ENCODE peak calls at places on chromosome 5, in eight cellular contexts. U, C, O, V, Y, G, T and N are unnamed samples.

GRCh38 chr5:154271936-154272514 is 81.5 kb downstream of the GALNT10 start:
- DNase-seq in Y (no peak), C (no peak), G (no peak), O (no peak), T (no peak), U (no peak), V (no peak), N (no peak)

GRCh38 chr5:175609504-175609903 is 48.4 kb upstream of the HRH2 start:
- DNase-seq in U (no peak), C (no peak), V (no peak), Y (no peak), T (no peak), O (no peak), G (no peak), N (no peak)

GRCh38 chr5:172002310-172002709 is 4.1 kb downstream of the FBXW11 start:
- DNase-seq in V (peak; percentile 15), T (peak; percentile 49), Y (peak; percentile 22), C (no peak), O (no peak), G (no peak), U (no peak), N (peak; percentile 36)

GRCh38 chr5:24644757-24645156 is at the start of gene CDH10:
- DNase-seq in V (peak; percentile 54), Y (peak; percentile 25), G (no peak), C (no peak), T (peak; percentile 7), U (no peak), O (no peak), N (peak; percentile 1)

GRCh38 chr5:163569284-163569683 is 63.9 kb downstream of the MAT2B start:
- DNase-seq in T (peak; percentile 12), O (no peak), V (peak; percentile 27), C (no peak), G (no peak), U (no peak), Y (peak; percentile 57), N (peak; percentile 34)

GRCh38 chr5:116097301-116097700 is 12.5 kb downstream of the COMMD10 start:
- DNase-seq in C (no peak), T (peak; percentile 45), O (no peak), G (no peak), Y (peak; percentile 25), U (no peak), V (no peak), N (no peak)

GRCh38 chr5:142720561-142721275 is 34.8 kb upstream of the FGF1 start:
- DNase-seq in Y (no peak), U (no peak), C (peak; percentile 61), T (peak; percentile 99), O (no peak), G (peak; percentile 77), V (no peak), N (no peak)

GRCh38 chr5:122844916-122845252 is 529 bp upstream of the SNX24 start:
- DNase-seq in G (no peak), V (no peak), T (no peak), C (no peak), Y (no peak), O (no peak), U (no peak), N (no peak)

GRCh38 chr5:116084231-116084630 is 594 bp upstream of the COMMD10 start:
- DNase-seq in U (no peak), Y (peak; percentile 30), O (no peak), G (peak; percentile 31), V (peak; percentile 30), C (peak; percentile 33), T (peak; percentile 40), N (peak; percentile 49)

GRCh38 chr5:80656425-80656824 is 1.6 kb upstream of the DHFR start:
- DNase-seq in C (no peak), U (no peak), Y (peak; percentile 29), O (no peak), T (no peak), V (no peak), G (no peak), N (peak; percentile 15)

GRCh38 chr5:163790497-163790896 is 285.1 kb downstream of the MAT2B start:
- DNase-seq in U (no peak), G (no peak), T (peak; percentile 32), Y (no peak), O (no peak), V (peak; percentile 13), C (no peak), N (peak; percentile 43)

GRCh38 chr5:159619826-159620225 is 289.5 kb upstream of the IL12B start:
- DNase-seq in O (no peak), V (no peak), C (no peak), U (no peak), G (no peak), T (no peak), Y (peak; percentile 31), N (no peak)

GRCh38 chr5:163024936-163025335 is 412.5 kb upstream of the CCNG1 start:
- DNase-seq in Y (no peak), O (no peak), C (no peak), U (no peak), G (no peak), V (no peak), T (no peak), N (no peak)

GRCh38 chr5:87195104-87195581 is 72.5 kb upstream of the RASA1 start:
- DNase-seq in G (no peak), U (peak; percentile 43), V (peak; percentile 76), Y (peak; percentile 69), C (no peak), O (no peak), T (peak; percentile 77), N (peak; percentile 82)

GRCh38 chr5:84290161-84290560 is 94.5 kb downstream of the EDIL3 start:
- DNase-seq in Y (peak; percentile 32), U (no peak), O (no peak), G (no peak), T (peak; percentile 24), C (no peak), V (peak; percentile 59), N (peak; percentile 44)

GRCh38 chr5:40428129-40428528 is 251.6 kb upstream of the PTGER4 start:
- DNase-seq in G (no peak), O (no peak), V (peak; percentile 55), U (no peak), Y (peak; percentile 70), C (no peak), T (peak; percentile 85), N (peak; percentile 70)

GRCh38 chr5:116930628-116931027 is 356.0 kb upstream of the SEMA6A start:
- DNase-seq in G (no peak), Y (no peak), T (no peak), V (no peak), O (no peak), U (no peak), C (no peak), N (no peak)

GRCh38 chr5:139426222-139426885 is 13.0 kb downstream of the DNAJC18 start:
- DNase-seq in U (no peak), G (no peak), O (no peak), Y (peak; percentile 85), C (no peak), T (peak; percentile 36), V (no peak), N (peak; percentile 63)

GRCh38 chr5:10633271-10634049 is 69.6 kb downstream of the ANKRD33B start:
- DNase-seq in O (no peak), V (no peak), G (no peak), Y (no peak), T (no peak), U (no peak), C (no peak), N (no peak)

GRCh38 chr5:89417990-89418820 is 535.2 kb upstream of the MEF2C start:
- DNase-seq in G (no peak), O (no peak), C (no peak), T (no peak), U (no peak), Y (no peak), V (peak; percentile 51), N (no peak)
- TF ChIP-seq CTCF in G (no peak), O (no peak), C (no peak), T (no peak), U (no peak), Y (no peak), V (no peak), N (no peak)

DNA sequence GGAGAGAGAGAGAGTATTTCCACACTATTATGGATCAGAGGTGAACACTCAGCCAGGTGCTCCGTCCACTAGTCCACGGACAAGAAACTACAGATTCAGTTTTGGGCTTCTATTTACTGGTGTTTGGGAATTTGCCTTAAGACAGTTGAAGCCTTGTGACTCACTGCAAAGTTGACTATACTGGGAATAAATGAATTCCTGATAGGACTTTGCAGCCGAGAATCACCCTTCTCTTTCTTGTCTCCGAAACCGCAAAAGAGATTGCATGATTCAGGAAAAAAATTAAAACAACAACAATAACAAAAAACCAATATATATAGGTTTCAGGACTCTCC is 701 bp downstream of the TMEM171 start:
- DNase-seq in U (no peak), O (no peak), T (peak; percentile 41), G (no peak), C (no peak), V (no peak), Y (no peak), N (no peak)
- H3K4me3 ChIP-seq in U (peak overlapping the region; percentile 57), O (no peak overlapping the region), T (peak overlapping the region; percentile 49), G (peak overlapping the region; percentile 41), C (peak overlapping the region; percentile 47), V (peak overlapping the region; percentile 69), Y (peak overlapping the region; percentile 80), N (peak overlapping the region; percentile 61)

DNA sequence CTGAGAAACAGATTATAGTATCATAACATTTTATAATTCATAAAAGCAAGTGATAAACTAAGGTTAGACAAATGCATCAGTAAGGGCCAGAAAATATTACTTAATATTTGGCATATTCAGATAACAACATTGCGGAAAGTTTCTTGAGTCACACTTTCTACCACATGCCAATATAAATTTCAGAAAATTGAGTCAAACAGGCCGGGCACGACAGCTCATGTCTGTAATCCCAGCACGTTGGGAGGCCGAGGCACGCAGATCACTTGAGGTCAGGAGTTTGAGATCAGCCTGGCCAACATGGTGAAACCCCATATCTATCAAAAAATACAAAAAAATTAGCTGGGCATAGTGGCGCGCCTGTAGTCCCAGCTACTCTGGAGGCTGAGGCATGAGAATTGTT is 47.1 kb downstream of the SLC38A9 start:
- DNase-seq in V (no peak), T (peak; percentile 74), C (no peak), O (no peak), Y (no peak), U (no peak), G (no peak), N (peak; percentile 44)
- TF ChIP-seq CTCF in V (no peak), T (no peak), C (no peak), O (no peak), Y (no peak), U (no peak), G (no peak), N (no peak)

DNA sequence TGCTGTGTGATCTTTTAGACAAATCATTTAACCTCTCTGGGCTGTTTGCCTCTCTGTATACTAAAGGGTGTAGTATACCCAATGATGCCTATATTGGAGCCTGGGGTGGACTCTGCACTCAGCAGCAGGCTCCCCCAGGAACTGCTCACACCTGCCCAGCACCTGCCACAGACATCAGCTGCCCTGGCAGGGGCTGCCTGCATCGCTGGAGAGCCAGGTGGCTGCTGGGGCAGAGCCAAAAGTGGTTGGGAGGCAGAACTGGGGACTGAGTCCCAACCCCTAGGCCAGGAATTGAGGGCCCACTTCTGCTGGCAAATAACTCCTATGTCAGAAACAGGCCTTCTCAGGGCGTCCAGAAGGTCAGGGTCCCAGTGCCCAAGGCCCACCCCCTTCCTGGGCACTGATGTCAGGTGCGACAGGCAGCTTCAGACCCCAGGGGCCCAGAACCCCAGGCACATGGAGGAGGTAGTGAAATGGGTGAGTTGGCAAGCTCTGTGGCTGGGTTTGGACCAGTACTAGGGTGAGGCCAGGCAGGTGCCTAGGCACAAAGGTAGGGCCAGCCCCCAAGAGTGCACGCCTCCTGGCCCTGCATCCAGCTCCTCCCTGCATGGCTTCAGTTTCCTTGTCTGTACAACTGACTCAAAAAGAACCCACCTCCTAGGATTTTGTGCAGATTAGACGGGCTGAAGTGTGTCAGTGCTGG is 5.8 kb downstream of the UNC5A start:
- DNase-seq in V (no peak), C (no peak), Y (no peak), T (no peak), G (no peak), U (no peak), O (no peak), N (no peak)
- H3K4me3 ChIP-seq in V (no peak overlapping the region), C (no peak overlapping the region), Y (no peak overlapping the region), T (no peak overlapping the region), G (no peak overlapping the region), U (no peak overlapping the region), O (no peak overlapping the region), N (no peak overlapping the region)